ENCODE peak calls at places on chromosomes 6 and 20, in nine cellular contexts. H is lung; N is body of pancreas; G is stomach; L is CD4-positive, alpha-beta T cell; A is GM23248; Q is colonic mucosa; F is breast epithelium; Z is CD8-positive, alpha-beta memory T cell. P is an unnamed sample. For H3K9me3, the result is how much of the 10 kb centered on the place peaks cover.

GRCh38 chr20:54293526-54293925 is 85.6 kb downstream of the PFDN4 start:
- DNase-seq in Q (no peak), H (no peak), A (no peak), F (no peak), L (no peak), N (peak), Z (no peak), G (no peak), P (no peak)

GRCh38 chr6:31048090-31048489 is 37.8 kb downstream of the MUC22 start:
- DNase-seq in G (no peak), L (no peak), N (no peak), H (no peak), A (no peak), F (no peak), Q (no peak), Z (no peak), P (no peak)

GRCh38 chr6:30325873-30326445 is 768 bp upstream of the TRIM39 start:
- DNase-seq in L (peak), A (peak), H (no peak), N (no peak), G (no peak), Q (no peak), Z (peak), F (no peak), P (no peak)

GRCh38 chr20:5928063-5928462 is 22.3 kb downstream of the TRMT6 start:
- DNase-seq in N (no peak), F (no peak), Q (no peak), G (no peak), A (no peak), Z (no peak), H (no peak), L (no peak), P (no peak)

GRCh38 chr20:58481541-58482021 is 33.6 kb downstream of the APCDD1L start:
- DNase-seq in Z (peak), Q (peak), N (no peak), F (no peak), L (peak), H (peak), G (peak), A (peak), P (peak)

GRCh38 chr6:36610576-36611336 is 16.6 kb downstream of the SRSF3 start:
- DNase-seq in G (no peak), H (no peak), Z (no peak), L (no peak), Q (no peak), F (no peak), A (peak), N (no peak), P (no peak)

GRCh38 chr6:30349411-30350177 is 4.6 kb downstream of the RPP21 start:
- DNase-seq in N (no peak), Q (no peak), A (no peak), F (no peak), G (no peak), H (no peak), L (no peak), Z (no peak), P (no peak)

GRCh38 chr6:152129606-152130249 is 322.2 kb downstream of the ESR1 start:
- DNase-seq in N (no peak), F (no peak), Q (no peak), A (peak), H (no peak), G (no peak), Z (no peak), L (no peak), P (peak)

GRCh38 chr6:168179702-168180382 is 100.8 kb upstream of the FRMD1 start:
- DNase-seq in L (no peak), H (no peak), G (no peak), N (no peak), Q (peak), Z (no peak), A (no peak), F (no peak), P (no peak)

GRCh38 chr6:47477497-47478232 is at the start of gene CD2AP:
- DNase-seq in H (peak), G (peak), F (peak), Z (peak), L (peak), A (peak), Q (peak), N (peak), P (peak)

GRCh38 chr6:139376604-139377218 is 2.3 kb upstream of the CITED2 start:
- DNase-seq in F (peak), G (peak), N (peak), Q (peak), Z (no peak), A (peak), L (no peak), H (peak), P (peak)

GRCh38 chr6:83294676-83295075 is 101.5 kb downstream of the RWDD2A start:
- DNase-seq in L (no peak), H (no peak), Z (no peak), Q (no peak), N (no peak), G (no peak), F (no peak), A (no peak), P (no peak)

GRCh38 chr6:32416031-32416430 is 9.1 kb upstream of the BTNL2 start:
- DNase-seq in N (no peak), L (no peak), Q (no peak), A (no peak), Z (no peak), H (no peak), F (no peak), G (no peak), P (no peak)

GRCh38 chr6:94478178-94479140 is 1059.1 kb upstream of the EPHA7 start:
- DNase-seq in Q (no peak), N (no peak), A (no peak), H (no peak), L (no peak), Z (no peak), F (no peak), G (no peak), P (no peak)

GRCh38 chr6:107712523-107713213 is 111.4 kb downstream of the SCML4 start:
- DNase-seq in H (no peak), Z (no peak), Q (no peak), F (no peak), N (no peak), A (peak), L (no peak), G (no peak), P (no peak)

GRCh38 chr20:59645316-59645715 is 41.0 kb downstream of the PHACTR3 start:
- DNase-seq in N (no peak), Q (peak), Z (no peak), L (no peak), A (no peak), H (peak), F (no peak), G (no peak), P (no peak)

GRCh38 chr6:85096976-85097375 is 332.6 kb upstream of the TBX18 start:
- DNase-seq in Z (no peak), H (no peak), G (no peak), N (no peak), L (no peak), F (no peak), A (peak), Q (no peak), P (no peak)

GRCh38 chr6:86474081-86474480 is 463.2 kb upstream of the HTR1E start:
- DNase-seq in Z (no peak), H (no peak), L (no peak), Q (no peak), A (no peak), N (no peak), G (no peak), F (no peak), P (no peak)

GRCh38 chr6:88381289-88381642 is 215.1 kb upstream of the CNR1 start:
- DNase-seq in H (no peak), L (no peak), Z (no peak), N (no peak), Q (no peak), A (no peak), G (no peak), F (no peak), P (no peak)

GRCh38 chr20:48295445-48295903 is 510.2 kb upstream of the SULF2 start:
- DNase-seq in H (peak), F (peak), L (no peak), N (peak), Q (no peak), Z (no peak), G (no peak), A (peak), P (peak)

GRCh38 chr20:44731657-44732056 is 14.0 kb upstream of the KCNK15 start:
- DNase-seq in N (no peak), H (no peak), Z (no peak), G (peak), F (no peak), L (no peak), A (no peak), Q (no peak), P (no peak)

GRCh38 chr6:167713088-167713475 is 113.6 kb upstream of the AFDN start:
- DNase-seq in L (no peak), N (no peak), Z (no peak), G (no peak), A (no peak), H (no peak), Q (no peak), F (no peak), P (no peak)

GRCh38 chr20:61019322-61019721 is 232.7 kb upstream of the CDH4 start:
- DNase-seq in N (no peak), F (no peak), A (no peak), Z (no peak), G (no peak), L (no peak), Q (no peak), H (no peak), P (no peak)

GRCh38 chr6:69780585-69781178 is 16.1 kb downstream of the LMBRD1 start:
- DNase-seq in L (no peak), A (peak), G (no peak), F (no peak), N (peak), H (no peak), Q (no peak), Z (no peak), P (peak)

GRCh38 chr6:67630146-67630545 is 1004.9 kb upstream of the ADGRB3 start:
- DNase-seq in Z (no peak), G (no peak), A (peak), L (no peak), H (no peak), N (no peak), F (no peak), Q (no peak), P (no peak)

GRCh38 chr6:11428351-11428750 is 109.2 kb upstream of the TMEM170B start:
- DNase-seq in A (peak), N (no peak), G (no peak), Q (no peak), Z (no peak), H (no peak), F (no peak), L (no peak), P (no peak)

GRCh38 chr6:31321820-31322219 is 35.2 kb downstream of the HLA-B start:
- DNase-seq in G (no peak), H (no peak), F (no peak), Z (no peak), Q (no peak), L (no peak), N (no peak), A (no peak), P (peak)

GRCh38 chr6:20686142-20686541 is 151.9 kb downstream of the CDKAL1 start:
- DNase-seq in Q (no peak), H (no peak), F (no peak), G (no peak), L (no peak), N (no peak), A (no peak), Z (no peak), P (no peak)

GRCh38 chr20:37102571-37102970 is 6.8 kb upstream of the RBL1 start:
- DNase-seq in H (no peak), Q (no peak), N (no peak), A (no peak), G (no peak), F (no peak), Z (no peak), L (no peak), P (no peak)

GRCh38 chr20:5893052-5893451 is 57.3 kb downstream of the TRMT6 start:
- DNase-seq in Q (no peak), N (no peak), H (no peak), L (no peak), Z (no peak), F (no peak), G (no peak), A (no peak), P (no peak)

GRCh38 chr20:64180673-64181072 is 16.4 kb downstream of the MYT1 start:
- DNase-seq in G (no peak), L (no peak), H (no peak), A (no peak), N (no peak), F (no peak), Q (no peak), Z (no peak), P (no peak)
- H3K9me3 ChIP-seq in G (under half), L (under half), H (under half), A (under half), N (under half), F (under half), Q (under half), Z (under half), P (under half)

GRCh38 chr6:162046324-162046723 is 681.2 kb downstream of the PRKN start:
- DNase-seq in L (no peak), Z (no peak), F (no peak), N (peak), H (no peak), Q (no peak), A (no peak), G (no peak), P (no peak)
- H3K9me3 ChIP-seq in L (under half), Z (under half), F (under half), N (under half), H (under half), Q (under half), A (under half), G (under half), P (under half)

DNA sequence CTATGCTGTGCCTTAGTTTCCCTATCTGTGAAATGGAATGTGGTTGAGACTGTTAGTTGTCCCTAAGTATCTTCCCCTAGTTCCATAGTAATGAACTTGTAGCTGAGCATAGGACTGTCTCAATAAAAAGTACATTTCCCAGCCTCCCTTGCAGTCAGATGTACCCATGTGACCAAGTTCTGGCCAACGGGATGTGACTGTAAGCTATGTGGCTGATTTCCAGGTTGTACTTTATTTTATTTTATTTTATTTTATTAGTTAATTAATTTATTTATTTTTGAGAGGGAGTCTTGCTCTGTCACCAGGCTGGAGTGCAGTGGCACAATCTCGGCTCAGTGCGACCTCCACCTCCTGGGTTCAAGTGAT is 81.7 kb upstream of the PTPN1 start:
- DNase-seq in H (no peak), Q (no peak), G (no peak), N (no peak), F (no peak), L (no peak), A (no peak), Z (no peak), P (no peak)
- H3K9me3 ChIP-seq in H (under half), Q (under half), G (under half), N (under half), F (under half), L (under half), A (under half), Z (under half), P (under half)

GRCh38 chr6:146240307-146240706 is 211.4 kb downstream of the GRM1 start:
- DNase-seq in A (no peak), F (no peak), Q (no peak), H (no peak), Z (no peak), N (no peak), L (no peak), G (no peak), P (no peak)
- H3K9me3 ChIP-seq in A (under half), F (under half), Q (under half), H (under half), Z (under half), N (under half), L (under half), G (under half), P (under half)